ENCODE peak calls at places on chromosomes 6 and 20, in five cellular contexts. C is mesenchymal stem cell, M is lower lobe of right lung, E is BE2C, T is psoas muscle. N is an unnamed sample.

GRCh38 chr6:159097256-159097655 is 52.5 kb upstream of the TAGAP start:
- DNase-seq in E (no peak), M (no peak), T (no peak), C (no peak), N (no peak)

GRCh38 chr6:94270040-94270689 is 850.8 kb upstream of the EPHA7 start:
- DNase-seq in M (no peak), C (peak), E (no peak), T (no peak), N (no peak)

GRCh38 chr20:46205349-46205748 is 87.2 kb downstream of the CD40 start:
- DNase-seq in T (no peak), C (no peak), M (no peak), E (no peak), N (no peak)

GRCh38 chr20:52295556-52295955 is 104.0 kb upstream of the ZFP64 start:
- DNase-seq in M (no peak), C (peak), T (no peak), E (no peak), N (no peak)

GRCh38 chr20:17406191-17406590 is 125.0 kb downstream of the BFSP1 start:
- DNase-seq in T (no peak), E (no peak), M (no peak), C (no peak), N (no peak)

GRCh38 chr20:4091332-4092135 is 76.2 kb upstream of the RNF24 start:
- DNase-seq in C (peak), M (peak), E (peak), T (peak), N (no peak)

GRCh38 chr6:13425971-13426931 is 61.1 kb downstream of the GFOD1 start:
- DNase-seq in M (no peak), T (peak), C (no peak), E (peak), N (no peak)

GRCh38 chr6:34247481-34248197 is 1.2 kb downstream of the SMIM29 start:
- DNase-seq in C (no peak), T (no peak), E (no peak), M (peak), N (no peak)

GRCh38 chr6:39050453-39051112 is 2.0 kb downstream of the GLP1R start:
- DNase-seq in M (no peak), T (no peak), E (no peak), C (no peak), N (no peak)

GRCh38 chr6:163356324-163356723 is 58.2 kb upstream of the QKI start:
- DNase-seq in E (peak), M (peak), T (peak), C (peak), N (peak)

GRCh38 chr20:7883309-7883708 is 56.9 kb downstream of the HAO1 start:
- DNase-seq in T (no peak), C (no peak), E (no peak), M (no peak), N (no peak)

GRCh38 chr6:35754452-35755321 is 17.9 kb downstream of the ARMC12 start:
- DNase-seq in T (no peak), M (no peak), C (no peak), E (no peak), N (no peak)

GRCh38 chr6:99933129-99933528 is 60.9 kb downstream of the MCHR2 start:
- DNase-seq in E (no peak), M (no peak), C (peak), T (no peak), N (no peak)

GRCh38 chr20:43397147-43397546 is 60.5 kb upstream of the SRSF6 start:
- DNase-seq in E (no peak), T (no peak), M (no peak), C (no peak), N (no peak)

GRCh38 chr6:70124882-70125535 is 177.9 kb downstream of the COL9A1 start:
- DNase-seq in C (peak), M (no peak), E (no peak), T (no peak), N (peak)

GRCh38 chr20:36575066-36575743 is 1.8 kb downstream of the TGIF2 start:
- DNase-seq in M (peak), T (peak), E (peak), C (peak), N (no peak)

GRCh38 chr20:14643146-14643545 is 305.7 kb upstream of the FLRT3 start:
- DNase-seq in E (no peak), M (no peak), C (no peak), T (no peak), N (no peak)

GRCh38 chr6:754202-754601 is 61.3 kb upstream of the EXOC2 start:
- DNase-seq in M (no peak), T (no peak), E (no peak), C (no peak), N (no peak)

GRCh38 chr20:32365560-32365959 is 7.4 kb downstream of the ASXL1 start:
- DNase-seq in E (no peak), C (no peak), T (no peak), M (no peak), N (no peak)

GRCh38 chr6:151826517-151827142 is 19.1 kb downstream of the ESR1 start:
- DNase-seq in C (no peak), M (no peak), T (no peak), E (no peak), N (no peak)

DNA sequence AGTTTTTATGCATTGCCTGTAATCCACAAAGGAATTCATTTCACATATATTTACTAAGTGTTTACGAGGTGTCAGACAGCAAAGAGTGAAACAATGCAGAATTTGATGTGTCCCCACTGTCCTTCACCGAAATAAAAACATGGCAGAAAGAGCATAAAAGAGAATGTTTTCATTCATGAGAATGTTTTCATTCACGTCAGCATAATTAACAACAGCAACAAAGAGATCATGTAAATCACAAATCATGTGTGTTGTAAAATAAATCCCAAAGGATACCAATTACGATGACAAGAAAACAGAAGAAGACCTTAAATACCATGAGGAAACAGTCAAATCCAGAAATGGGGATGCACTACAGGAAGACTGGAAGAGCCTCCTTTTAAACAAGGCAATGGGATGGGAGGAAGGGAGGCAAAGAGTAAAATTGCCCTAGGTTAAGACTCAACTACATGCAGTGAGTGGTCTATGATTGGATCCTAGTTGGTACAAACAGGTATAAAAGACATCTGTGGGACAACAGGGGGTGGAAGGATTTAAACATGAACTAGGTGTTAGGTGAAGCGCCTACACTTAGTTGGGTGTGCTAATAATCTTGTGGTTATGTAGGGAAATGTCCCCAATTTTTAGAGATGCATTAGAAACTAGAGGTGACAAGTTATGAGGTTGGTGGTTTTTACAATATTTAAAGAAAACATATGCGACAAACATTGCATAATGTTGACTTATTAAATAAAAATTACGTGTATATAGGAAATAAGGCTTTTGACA is 1.5 kb downstream of the ZSCAN31 start:
- DNase-seq in T (no peak), M (no peak), C (no peak), E (no peak), N (no peak)
- H3K4me3 ChIP-seq in T (peak), M (peak), C (no peak), E (peak), N (no peak)

GRCh38 chr6:4772750-4773149 is 3.5 kb upstream of the CDYL start:
- DNase-seq in M (no peak), T (no peak), E (no peak), C (no peak), N (no peak)
- H3K4me3 ChIP-seq in M (no peak), T (no peak), E (no peak), C (no peak), N (no peak)

GRCh38 chr20:2691127-2691526 is 1.5 kb upstream of the EBF4 start:
- DNase-seq in E (no peak), T (no peak), C (no peak), M (no peak), N (no peak)

GRCh38 chr20:2692036-2692885 is at the start of gene EBF4:
- DNase-seq in C (peak), M (peak), T (peak), E (peak), N (no peak)

GRCh38 chr20:2692886-2693285 is 306 bp downstream of the EBF4 start:
- DNase-seq in M (no peak), C (no peak), E (peak), T (no peak), N (no peak)

GRCh38 chr20:2690718-2691117 is 1.9 kb upstream of the EBF4 start:
- DNase-seq in C (no peak), M (no peak), E (no peak), T (no peak), N (no peak)

DNA sequence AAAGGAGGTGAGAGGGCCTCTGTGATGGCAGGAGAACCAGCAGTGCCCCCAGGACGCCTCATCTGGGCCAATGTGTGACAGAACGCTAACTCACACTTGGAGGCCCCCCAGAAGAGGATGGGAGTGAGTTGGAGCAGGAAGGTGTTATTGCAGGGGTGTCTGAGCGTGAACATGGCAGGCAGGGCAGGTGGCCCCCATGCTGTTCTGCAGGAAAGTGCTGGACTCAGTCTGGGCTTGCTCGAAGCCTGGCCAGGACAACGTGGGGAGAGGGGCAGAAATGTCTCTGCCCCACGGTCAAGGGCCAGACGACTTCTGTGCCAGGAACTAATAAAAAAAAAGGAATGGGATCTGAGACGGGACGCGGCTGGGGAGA is 931 bp upstream of the EBF4 start:
- DNase-seq in C (no peak), M (no peak), E (no peak), T (no peak), N (no peak)
- H3K4me3 ChIP-seq in C (no peak), M (peak), E (no peak), T (peak), N (no peak)

DNA sequence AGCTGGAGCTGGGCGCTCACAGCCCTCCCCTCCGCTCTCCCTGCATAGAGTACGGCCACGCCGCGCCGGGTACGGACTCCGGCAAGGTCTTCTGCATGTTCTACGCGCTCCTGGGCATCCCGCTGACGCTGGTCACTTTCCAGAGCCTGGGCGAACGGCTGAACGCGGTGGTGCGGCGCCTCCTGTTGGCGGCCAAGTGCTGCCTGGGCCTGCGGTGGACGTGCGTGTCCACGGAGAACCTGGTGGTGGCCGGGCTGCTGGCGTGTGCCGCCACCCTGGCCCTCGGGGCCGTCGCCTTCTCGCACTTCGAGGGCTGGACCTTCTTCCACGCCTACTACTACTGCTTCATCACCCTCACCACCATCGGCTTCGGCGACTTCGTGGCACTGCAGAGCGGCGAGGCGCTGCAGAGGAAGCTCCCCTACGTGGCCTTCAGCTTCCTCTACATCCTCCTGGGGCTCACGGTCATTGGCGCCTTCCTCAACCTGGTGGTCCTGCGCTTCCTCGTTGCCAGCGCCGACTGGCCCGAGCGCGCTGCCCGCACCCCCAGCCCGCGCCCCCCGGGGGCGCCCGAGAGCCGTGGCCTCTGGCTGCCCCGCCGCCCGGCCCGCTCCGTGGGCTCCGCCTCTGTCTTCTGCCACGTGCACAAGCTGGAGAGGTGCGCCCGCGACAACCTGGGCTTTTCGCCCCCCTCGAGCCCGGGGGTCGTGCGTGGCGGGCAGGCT is 4.6 kb downstream of the KCNK15 start:
- DNase-seq in M (no peak), E (no peak), T (no peak), C (no peak), N (no peak)
- H3K4me3 ChIP-seq in M (peak), E (no peak), T (peak), C (peak), N (no peak)

GRCh38 chr6:47307362-47308222 is 2.1 kb downstream of the TNFRSF21 start:
- DNase-seq in E (no peak), M (no peak), T (no peak), C (no peak), N (no peak)
- H3K4me3 ChIP-seq in E (peak), M (peak), T (peak), C (peak), N (peak)

GRCh38 chr20:1618954-1619550 is 757 bp downstream of the SIRPB1 start:
- DNase-seq in E (no peak), T (no peak), M (no peak), C (no peak), N (no peak)
- H3K4me3 ChIP-seq in E (no peak), T (no peak), M (peak), C (no peak), N (no peak)

DNA sequence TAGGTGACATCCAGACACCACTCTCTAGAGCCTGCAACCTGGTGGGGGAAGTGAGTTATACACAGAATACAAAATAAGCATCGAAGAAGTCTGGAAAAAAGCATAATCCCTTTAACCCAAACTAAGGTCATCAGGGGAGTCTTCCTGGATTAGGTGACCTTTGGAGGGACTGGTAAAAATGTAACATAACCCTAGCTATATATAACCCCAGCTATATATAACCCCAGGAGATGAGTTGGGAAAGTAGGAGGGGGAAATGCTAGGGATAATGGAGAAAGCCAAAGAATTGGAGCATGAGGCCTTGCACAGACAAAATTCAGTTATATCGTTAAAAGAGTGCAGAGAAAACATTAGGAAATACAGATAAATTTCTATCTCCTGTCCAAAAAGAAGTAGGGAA is 164.8 kb downstream of the QRSL1 start:
- DNase-seq in T (no peak), C (no peak), M (no peak), E (no peak), N (no peak)
- H3K4me3 ChIP-seq in T (no peak), C (no peak), M (no peak), E (no peak), N (no peak)

GRCh38 chr6:121334299-121335104 is at the start of gene TBC1D32:
- DNase-seq in E (peak), C (peak), M (peak), T (peak), N (peak)

GRCh38 chr6:121335111-121336008 is 1.1 kb upstream of the TBC1D32 start:
- DNase-seq in M (no peak), C (no peak), T (no peak), E (no peak), N (no peak)

DNA sequence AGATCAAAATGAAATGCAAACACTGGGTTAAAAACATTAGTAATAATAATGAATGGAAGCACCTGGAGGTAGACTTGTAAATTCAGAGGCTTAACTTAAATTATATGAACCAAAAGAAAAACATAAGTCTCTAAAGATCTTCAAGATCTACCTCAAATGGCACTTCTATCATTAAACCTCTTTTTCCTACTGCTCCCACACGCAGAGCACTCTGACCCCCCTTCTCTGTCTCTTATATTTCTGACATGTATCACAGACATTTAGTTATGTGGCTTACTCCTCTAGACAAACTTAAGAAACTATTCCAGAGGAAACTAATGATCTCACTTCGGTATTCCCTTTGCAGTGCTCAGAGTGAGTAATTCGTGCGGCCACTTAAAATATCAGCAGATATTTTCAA is 1.1 kb downstream of the TBC1D32 start:
- DNase-seq in C (no peak), T (no peak), E (no peak), M (no peak), N (no peak)
- H3K4me3 ChIP-seq in C (no peak), T (no peak), E (no peak), M (no peak), N (no peak)

GRCh38 chr6:111604259-111605099 is 1.2 kb downstream of the TRAF3IP2 start:
- DNase-seq in C (peak), T (peak), E (no peak), M (no peak), N (no peak)

GRCh38 chr6:111601875-111602274 is 3.8 kb downstream of the TRAF3IP2 start:
- DNase-seq in T (no peak), C (peak), M (no peak), E (no peak), N (no peak)

GRCh38 chr6:111603648-111604047 is 2.0 kb downstream of the TRAF3IP2 start:
- DNase-seq in E (no peak), C (peak), M (no peak), T (no peak), N (no peak)

GRCh38 chr6:111600588-111601440 is 4.9 kb downstream of the TRAF3IP2 start:
- DNase-seq in T (no peak), E (no peak), C (no peak), M (no peak), N (no peak)

DNA sequence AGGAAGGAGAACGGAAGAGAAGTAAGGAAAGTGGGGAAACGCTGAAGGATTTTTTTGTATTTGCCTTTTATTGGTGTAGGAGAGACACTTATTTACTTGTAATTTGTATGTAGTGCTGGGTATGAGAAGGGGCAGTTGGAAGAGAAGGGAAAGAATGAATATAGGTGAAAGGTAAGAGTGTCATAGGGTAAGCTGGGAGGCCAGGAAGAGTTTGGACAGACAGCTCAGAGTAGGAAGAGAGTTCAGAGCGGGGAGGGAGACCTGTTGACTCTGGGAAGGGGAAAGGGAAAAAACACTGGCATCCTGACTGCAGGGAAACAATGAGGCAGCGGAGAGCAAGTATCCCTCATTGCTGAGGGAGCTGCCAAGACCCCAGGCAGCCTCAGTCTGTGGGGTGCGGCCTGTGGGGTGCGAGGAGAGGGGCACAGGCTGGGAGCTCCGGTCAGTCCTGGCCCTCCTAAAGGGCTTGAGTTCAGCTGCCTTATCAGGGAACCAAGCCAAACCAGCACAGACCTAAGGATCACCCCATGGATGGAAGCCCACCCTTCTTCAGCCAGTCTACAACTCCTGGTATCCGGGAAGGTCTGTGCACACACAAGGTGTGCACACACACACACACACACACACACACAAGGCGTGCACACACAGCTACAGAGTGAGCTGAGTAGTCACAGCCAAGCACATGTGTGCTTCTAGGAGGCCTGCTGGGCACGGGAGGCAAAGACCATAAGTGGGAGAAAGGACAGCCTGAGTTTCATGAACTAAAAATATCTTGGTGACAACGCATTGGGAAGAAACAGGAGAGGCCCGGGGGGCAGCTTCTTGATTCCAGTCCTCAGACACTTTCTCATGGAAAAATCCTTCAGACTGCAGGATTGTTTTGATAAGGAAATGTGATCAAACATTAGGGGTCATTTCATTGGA is 2.9 kb downstream of the TRAF3IP2 start:
- DNase-seq in E (no peak), M (no peak), C (peak), T (peak), N (no peak)
- H3K4me3 ChIP-seq in E (no peak), M (peak), C (no peak), T (peak), N (no peak)

N was measured in kidney epithelial cell.